ENCODE peak calls at places on chromosomes 5 and 9, in six cellular contexts. J is endodermal cell, Q is A549, M is osteoblast, I is cardiac muscle cell, X is right atrium auricular region. W is an unnamed sample. For H3K4me1, the result is how much of the 10 kb centered on the place peaks cover.

GRCh38 chr5:122776143-122776542 is 1.3 kb downstream of the SNX2 start:
- DNase-seq in X (no peak), Q (no peak), M (no peak), J (no peak), I (no peak), W (no peak)

GRCh38 chr5:168883253-168883880 is 304.2 kb upstream of the PANK3 start:
- DNase-seq in J (peak), Q (no peak), X (no peak), I (no peak), M (no peak), W (no peak)

GRCh38 chr5:2756211-2756746 is 4.8 kb upstream of the IRX2 start:
- DNase-seq in J (peak), M (peak), Q (peak), X (peak), I (peak), W (no peak)

GRCh38 chr5:143376911-143377838 is 26.3 kb downstream of the NR3C1 start:
- DNase-seq in Q (peak), I (peak), X (no peak), M (peak), J (peak), W (peak)

GRCh38 chr9:4686112-4686511 is 6.7 kb downstream of the CDC37L1 start:
- DNase-seq in I (peak), M (no peak), Q (no peak), X (no peak), J (no peak), W (no peak)

GRCh38 chr9:19484699-19485098 is 75.9 kb downstream of the ACER2 start:
- DNase-seq in J (no peak), M (no peak), I (no peak), Q (no peak), X (no peak), W (no peak)

GRCh38 chr9:99352786-99353185 is 130.7 kb downstream of the SEC61B start:
- DNase-seq in X (no peak), I (no peak), J (no peak), M (no peak), Q (no peak), W (no peak)

GRCh38 chr9:134983094-134983493 is 65.4 kb upstream of the FCN1 start:
- DNase-seq in M (peak), I (peak), J (peak), X (no peak), Q (no peak), W (no peak)

GRCh38 chr5:120326651-120327050 is 137.4 kb upstream of the PRR16 start:
- DNase-seq in M (no peak), X (no peak), Q (no peak), J (no peak), I (no peak), W (no peak)

DNA sequence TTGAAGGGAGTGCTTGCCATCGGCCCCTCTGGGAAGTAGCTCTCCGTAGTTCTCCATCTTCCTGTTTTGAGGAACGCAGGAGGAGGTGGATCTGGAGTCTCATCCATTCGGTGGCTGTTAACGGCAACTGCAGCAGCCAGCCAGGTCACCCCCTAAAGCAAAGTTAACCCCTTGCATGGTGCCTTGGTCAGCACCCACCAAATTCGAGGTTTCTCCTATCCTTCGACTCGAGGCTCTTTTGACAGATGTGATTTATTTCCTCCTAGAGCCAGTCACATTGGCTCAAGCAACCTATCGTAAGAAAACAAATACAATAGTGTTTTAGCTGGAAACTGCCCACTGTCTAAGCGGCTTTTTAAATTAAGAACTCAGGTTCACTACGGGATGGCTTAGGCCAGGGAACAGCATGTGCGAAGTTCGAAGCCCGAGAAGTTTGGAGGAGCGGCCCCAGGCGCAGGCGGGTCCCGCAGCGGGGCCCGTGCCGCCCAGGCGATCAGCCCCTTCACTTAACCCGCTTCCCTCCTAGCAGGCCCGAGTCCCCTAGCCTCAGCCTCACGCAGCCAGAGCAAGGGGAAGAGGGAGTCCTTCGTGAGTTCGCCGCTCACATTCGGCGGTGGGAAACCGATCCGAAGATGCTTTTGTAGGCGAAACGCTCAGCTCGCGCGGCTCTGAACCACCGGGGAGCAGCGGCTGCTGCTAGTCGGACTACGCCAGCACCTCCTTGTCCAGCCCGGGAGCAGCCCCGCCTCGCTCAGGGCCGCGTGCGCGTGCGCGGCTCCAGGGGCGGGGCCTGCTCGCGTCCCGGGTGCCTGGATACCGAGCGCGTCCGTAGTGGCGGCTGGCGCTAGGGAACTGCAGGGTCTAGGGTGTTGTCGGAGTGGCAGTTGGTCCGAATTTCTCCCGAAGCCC is at the start of gene ROPN1L:
- DNase-seq in J (peak), Q (peak), M (peak), I (peak), X (peak), W (peak)
- H3K4me1 ChIP-seq in J (under half), Q (under half), M (under half), I (under half), X (under half), W (under half)

GRCh38 chr5:149130121-149130931 is 11.0 kb upstream of the ABLIM3 start:
- DNase-seq in X (no peak), J (no peak), Q (no peak), I (no peak), M (peak), W (no peak)
- TF ChIP-seq CTCF in X (no peak), J (peak), Q (peak), I (peak), M (peak), W (peak)

GRCh38 chr9:93061260-93061751 is 2.8 kb downstream of the SUSD3 start:
- DNase-seq in I (peak), M (peak), J (no peak), X (no peak), Q (no peak), W (no peak)
- H3K4me1 ChIP-seq in I (under half), M (under half), J (under half), X (under half), Q (under half), W (under half)

GRCh38 chr9:83060557-83060956 is 2.4 kb downstream of the RASEF start:
- DNase-seq in Q (peak), X (no peak), M (no peak), I (no peak), J (no peak), W (no peak)
- TF ChIP-seq CTCF in Q (no peak), X (no peak), M (no peak), I (no peak), J (no peak), W (no peak)

GRCh38 chr9:107698779-107699564 is 209.4 kb upstream of the KLF4 start:
- DNase-seq in J (no peak), X (no peak), I (no peak), Q (no peak), M (no peak), W (no peak)

GRCh38 chr9:107696302-107696701 is 206.7 kb upstream of the KLF4 start:
- DNase-seq in M (no peak), X (no peak), I (no peak), J (no peak), Q (no peak), W (no peak)

GRCh38 chr9:107704791-107705190 is 215.2 kb upstream of the KLF4 start:
- DNase-seq in Q (no peak), J (no peak), X (no peak), M (no peak), I (no peak), W (no peak)

GRCh38 chr9:107703651-107704050 is 214.1 kb upstream of the KLF4 start:
- DNase-seq in X (no peak), J (no peak), Q (no peak), I (no peak), M (no peak), W (no peak)

DNA sequence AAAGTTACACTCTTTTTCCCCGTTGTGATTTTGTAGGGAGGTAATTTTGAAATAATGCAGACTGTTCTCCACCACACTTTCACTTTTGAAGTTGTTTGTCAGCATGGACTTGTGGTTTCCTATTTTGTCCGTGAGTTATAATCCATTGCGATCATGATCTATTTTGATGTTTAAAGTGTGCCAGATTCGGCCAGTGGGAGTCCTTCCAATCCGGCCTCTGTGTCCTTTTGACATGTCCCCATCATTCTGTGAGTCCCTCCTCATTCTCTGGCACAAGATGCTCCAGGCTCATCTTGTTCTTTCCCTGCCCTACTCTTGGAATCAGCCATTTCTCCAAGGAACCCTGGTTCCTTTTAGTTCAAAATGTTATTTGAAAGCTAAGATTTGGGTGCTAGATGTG is 211.3 kb upstream of the KLF4 start:
- DNase-seq in X (no peak), J (no peak), Q (no peak), I (no peak), M (no peak), W (no peak)
- H3K4me1 ChIP-seq in X (under half), J (under half), Q (under half), I (under half), M (under half), W (under half)

GRCh38 chr9:137235424-137236237 is 4.9 kb downstream of the SLC34A3 start:
- DNase-seq in Q (no peak), X (no peak), J (peak), M (no peak), I (no peak), W (no peak)
- TF ChIP-seq CTCF in Q (no peak), X (no peak), J (peak), M (no peak), I (no peak), W (no peak)

GRCh38 chr5:56557198-56557597 is 258.2 kb upstream of the MAP3K1 start:
- DNase-seq in X (no peak), Q (no peak), M (no peak), I (peak), J (no peak), W (no peak)
- H3K4me1 ChIP-seq in X (under half), Q (under half), M (under half), I (under half), J (under half), W (under half)

GRCh38 chr5:35815089-35815936 is 41.4 kb upstream of the IL7R start:
- DNase-seq in J (peak), M (peak), X (no peak), Q (peak), I (peak), W (no peak)
- TF ChIP-seq CTCF in J (peak), M (peak), X (no peak), Q (no peak), I (peak), W (peak)

DNA sequence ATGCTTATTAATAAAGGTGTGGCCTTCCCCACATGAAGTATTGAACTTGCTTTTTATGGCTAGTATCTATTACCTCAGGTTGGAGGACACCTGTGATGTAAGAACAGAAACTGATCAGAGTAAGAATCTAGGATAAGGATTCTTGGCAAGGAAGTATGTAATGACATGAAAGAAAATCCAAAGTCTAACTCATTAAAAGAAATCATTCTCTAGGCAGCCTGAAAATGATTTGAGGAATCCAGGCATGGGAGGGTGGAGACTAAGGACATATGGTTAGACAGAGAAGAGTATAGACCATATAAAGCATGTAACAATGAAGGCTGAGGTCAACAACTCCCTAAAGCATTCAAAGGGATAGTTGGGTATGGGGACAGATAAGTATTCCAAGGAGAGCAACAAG is 32.9 kb downstream of the PFDN1 start:
- DNase-seq in Q (no peak), I (no peak), J (no peak), X (no peak), M (no peak), W (no peak)
- H3K4me1 ChIP-seq in Q (under half), I (under half), J (under half), X (under half), M (under half), W (under half)

GRCh38 chr5:114447084-114447773 is 85.4 kb downstream of the KCNN2 start:
- DNase-seq in I (peak), J (no peak), M (no peak), X (no peak), Q (peak), W (peak)
- TF ChIP-seq CTCF in I (peak), J (peak), M (peak), X (no peak), Q (no peak), W (peak)